ENCODE peak calls at places on chromosomes 12 and 14, in seven cellular contexts. X is NCI-H1417; G is effector CD4-positive, alpha-beta T cell; U is RWPE2; B is amniotic stem cell; Y is astrocyte of the hippocampus; Z is mucosa of gallbladder. Q is an unnamed sample.

GRCh38 chr12:97404549-97404948 is 58.1 kb upstream of the RMST start:
- DNase-seq in U (no peak), X (peak; percentile 69), G (no peak), Z (peak; percentile 17), Y (peak; percentile 80), B (no peak), Q (no peak)

GRCh38 chr12:6204533-6205143 is 4.4 kb downstream of the CD9 start:
- DNase-seq in X (no peak), G (no peak), Z (no peak), Y (no peak), U (no peak), B (no peak), Q (no peak)

GRCh38 chr14:92670967-92671366 is 77.5 kb downstream of the LGMN start:
- DNase-seq in B (no peak), U (no peak), X (no peak), Z (no peak), G (no peak), Y (no peak), Q (no peak)

GRCh38 chr12:53299454-53300180 is at the start of gene MYG1:
- DNase-seq in U (peak; percentile 84), B (peak; percentile 26), G (peak; percentile 82), Z (peak; percentile 91), X (peak; percentile 88), Y (peak; percentile 93), Q (peak; percentile 91)

GRCh38 chr12:109054520-109054919 is 2.1 kb downstream of the USP30 start:
- DNase-seq in B (no peak), X (no peak), U (no peak), Y (no peak), Z (no peak), G (no peak), Q (no peak)

GRCh38 chr12:29996993-29997392 is 213.3 kb upstream of the TMTC1 start:
- DNase-seq in B (no peak), U (no peak), G (no peak), X (no peak), Y (no peak), Z (no peak), Q (no peak)

GRCh38 chr12:114902665-114903393 is 218.9 kb upstream of the TBX3 start:
- DNase-seq in X (no peak), B (peak; percentile 68), Z (no peak), U (no peak), G (no peak), Y (peak; percentile 56), Q (no peak)

GRCh38 chr12:71589478-71589881 is 74.2 kb downstream of the ZFC3H1 start:
- DNase-seq in U (no peak), Y (no peak), G (no peak), B (no peak), Z (no peak), X (no peak), Q (no peak)

GRCh38 chr14:92600318-92601053 is 86.9 kb downstream of the RIN3 start:
- DNase-seq in Z (no peak), B (no peak), G (no peak), X (no peak), U (no peak), Y (no peak), Q (no peak)

GRCh38 chr12:119227292-119227691 is 48.6 kb downstream of the HSPB8 start:
- DNase-seq in B (no peak), G (no peak), X (no peak), U (no peak), Z (no peak), Y (no peak), Q (no peak)

GRCh38 chr12:47527816-47528215 is 178.0 kb downstream of the RPAP3 start:
- DNase-seq in Y (no peak), Z (no peak), G (no peak), X (no peak), U (no peak), B (peak; percentile 19), Q (no peak)

GRCh38 chr14:32683679-32684078 is 255.0 kb upstream of the NPAS3 start:
- DNase-seq in U (no peak), Z (no peak), B (no peak), Y (no peak), G (no peak), X (no peak), Q (no peak)

GRCh38 chr12:100675432-100675831 is 101.9 kb downstream of the GAS2L3 start:
- DNase-seq in Z (peak; percentile 45), B (peak; percentile 78), G (no peak), U (peak; percentile 63), Y (peak; percentile 50), X (peak; percentile 80), Q (no peak)

GRCh38 chr12:111321317-111321716 is 47.6 kb downstream of the PHETA1 start:
- DNase-seq in Z (no peak), Y (no peak), U (no peak), X (no peak), G (no peak), B (no peak), Q (no peak)

GRCh38 chr12:47969845-47970244 is 6.4 kb downstream of the TMEM106C start:
- DNase-seq in G (no peak), U (no peak), Z (no peak), X (no peak), Y (no peak), B (no peak), Q (no peak)

GRCh38 chr12:30885321-30885720 is 41.2 kb upstream of the TSPAN11 start:
- DNase-seq in U (no peak), G (no peak), Z (no peak), X (no peak), Y (no peak), B (no peak), Q (no peak)

GRCh38 chr14:91177073-91177796 is 63.4 kb downstream of the DGLUCY start:
- DNase-seq in U (no peak), G (peak; percentile 54), Y (peak; percentile 84), X (peak; percentile 62), B (peak; percentile 28), Z (peak; percentile 57), Q (no peak)

GRCh38 chr12:108939594-108939993 is 59.7 kb downstream of the DAO start:
- DNase-seq in Z (no peak), B (no peak), X (no peak), G (no peak), U (no peak), Y (peak; percentile 17), Q (no peak)

GRCh38 chr12:66960704-66961690 is 282.1 kb upstream of the GRIP1 start:
- DNase-seq in Y (peak; percentile 11), X (no peak), G (no peak), B (no peak), U (no peak), Z (no peak), Q (no peak)

GRCh38 chr14:73634333-73634833 is 10.4 kb upstream of the DNAL1 start:
- DNase-seq in U (no peak), G (no peak), Y (peak; percentile 65), X (peak; percentile 81), Z (no peak), B (no peak), Q (no peak)

GRCh38 chr14:50062438-50063039 is 53.8 kb downstream of the VCPKMT start:
- DNase-seq in U (no peak), B (no peak), G (peak; percentile 79), Y (peak; percentile 77), X (no peak), Z (peak; percentile 46), Q (no peak)

Q was measured in occipital lobe.